ENCODE peak calls at places on chromosomes 12 and 14, in nine cellular contexts. One of them, this sample, is unnamed.

GRCh38 chr14:96893966-96894622 is 96.9 kb downstream of the VRK1 start:
- DNase-seq in tibial artery: no peak
- DNase-seq in CD8-positive, alpha-beta T cell: no peak
- DNase-seq in right cardiac atrium: no peak
- DNase-seq in adrenal gland: no peak
- DNase-seq in A549: no peak
- DNase-seq in heart left ventricle: no peak
- DNase-seq in BE2C: no peak
- DNase-seq in iPS DF 6.9: no peak
- DNase-seq in this sample: no peak

GRCh38 chr14:94051779-94052178 is 25.6 kb downstream of the OTUB2 start:
- DNase-seq in tibial artery: no peak
- DNase-seq in CD8-positive, alpha-beta T cell: no peak
- DNase-seq in right cardiac atrium: no peak
- DNase-seq in adrenal gland: no peak
- DNase-seq in A549: no peak
- DNase-seq in heart left ventricle: peak; percentile 9
- DNase-seq in BE2C: no peak
- DNase-seq in iPS DF 6.9: no peak
- DNase-seq in this sample: no peak

GRCh38 chr12:65492997-65493892 is 214.8 kb downstream of the MSRB3 start:
- DNase-seq in tibial artery: no peak
- DNase-seq in CD8-positive, alpha-beta T cell: no peak
- DNase-seq in right cardiac atrium: no peak
- DNase-seq in adrenal gland: no peak
- DNase-seq in A549: no peak
- DNase-seq in heart left ventricle: no peak
- DNase-seq in BE2C: no peak
- DNase-seq in iPS DF 6.9: no peak
- DNase-seq in this sample: no peak

GRCh38 chr14:36817071-36817930 is 155.6 kb downstream of the PAX9 start:
- DNase-seq in tibial artery: no peak
- DNase-seq in CD8-positive, alpha-beta T cell: no peak
- DNase-seq in right cardiac atrium: no peak
- DNase-seq in adrenal gland: no peak
- DNase-seq in A549: no peak
- DNase-seq in heart left ventricle: no peak
- DNase-seq in BE2C: no peak
- DNase-seq in iPS DF 6.9: no peak
- DNase-seq in this sample: no peak

GRCh38 chr12:105204916-105205315 is 31.1 kb downstream of the APPL2 start:
- DNase-seq in tibial artery: no peak
- DNase-seq in CD8-positive, alpha-beta T cell: no peak
- DNase-seq in right cardiac atrium: no peak
- DNase-seq in adrenal gland: peak; percentile 92
- DNase-seq in A549: no peak
- DNase-seq in heart left ventricle: no peak
- DNase-seq in BE2C: no peak
- DNase-seq in iPS DF 6.9: no peak
- DNase-seq in this sample: peak; percentile 80

GRCh38 chr12:47356129-47356622 is 276.4 kb upstream of the AMIGO2 start:
- DNase-seq in tibial artery: no peak
- DNase-seq in CD8-positive, alpha-beta T cell: no peak
- DNase-seq in right cardiac atrium: no peak
- DNase-seq in adrenal gland: peak; percentile 31
- DNase-seq in A549: no peak
- DNase-seq in heart left ventricle: no peak
- DNase-seq in BE2C: no peak
- DNase-seq in iPS DF 6.9: no peak
- DNase-seq in this sample: no peak

GRCh38 chr12:20350495-20350894 is 17.8 kb upstream of the PDE3A start:
- DNase-seq in tibial artery: no peak
- DNase-seq in CD8-positive, alpha-beta T cell: no peak
- DNase-seq in right cardiac atrium: no peak
- DNase-seq in adrenal gland: no peak
- DNase-seq in A549: peak; percentile 18
- DNase-seq in heart left ventricle: no peak
- DNase-seq in BE2C: no peak
- DNase-seq in iPS DF 6.9: no peak
- DNase-seq in this sample: no peak

GRCh38 chr14:36941783-36942521 is 230.5 kb downstream of the SLC25A21 start:
- DNase-seq in tibial artery: peak; percentile 59
- DNase-seq in CD8-positive, alpha-beta T cell: peak; percentile 3
- DNase-seq in right cardiac atrium: peak; percentile 52
- DNase-seq in adrenal gland: peak; percentile 77
- DNase-seq in A549: peak; percentile 75
- DNase-seq in heart left ventricle: peak; percentile 34
- DNase-seq in BE2C: peak; percentile 61
- DNase-seq in iPS DF 6.9: peak; percentile 31
- DNase-seq in this sample: peak; percentile 52

GRCh38 chr12:53530920-53531319 is 23.6 kb upstream of the NPFF start:
- DNase-seq in tibial artery: no peak
- DNase-seq in CD8-positive, alpha-beta T cell: no peak
- DNase-seq in right cardiac atrium: no peak
- DNase-seq in adrenal gland: no peak
- DNase-seq in A549: no peak
- DNase-seq in heart left ventricle: no peak
- DNase-seq in BE2C: no peak
- DNase-seq in iPS DF 6.9: no peak
- DNase-seq in this sample: peak; percentile 53

GRCh38 chr14:45990252-45990651 is 661.3 kb downstream of the RPL10L start:
- DNase-seq in tibial artery: no peak
- DNase-seq in CD8-positive, alpha-beta T cell: no peak
- DNase-seq in right cardiac atrium: no peak
- DNase-seq in adrenal gland: no peak
- DNase-seq in A549: peak; percentile 10
- DNase-seq in heart left ventricle: no peak
- DNase-seq in BE2C: no peak
- DNase-seq in iPS DF 6.9: no peak
- DNase-seq in this sample: no peak

GRCh38 chr14:105860615-105861580 is 334.5 kb downstream of the TMEM121 start:
- DNase-seq in tibial artery: peak; percentile 11
- DNase-seq in CD8-positive, alpha-beta T cell: no peak
- DNase-seq in right cardiac atrium: peak; percentile 2
- DNase-seq in adrenal gland: no peak
- DNase-seq in A549: no peak
- DNase-seq in heart left ventricle: peak; percentile 2
- DNase-seq in BE2C: peak; percentile 35
- DNase-seq in iPS DF 6.9: no peak
- DNase-seq in this sample: no peak

GRCh38 chr14:23622990-23623389 is 13.2 kb upstream of the DHRS2 start:
- DNase-seq in tibial artery: no peak
- DNase-seq in CD8-positive, alpha-beta T cell: no peak
- DNase-seq in right cardiac atrium: no peak
- DNase-seq in adrenal gland: no peak
- DNase-seq in A549: no peak
- DNase-seq in heart left ventricle: no peak
- DNase-seq in BE2C: no peak
- DNase-seq in iPS DF 6.9: no peak
- DNase-seq in this sample: no peak

GRCh38 chr14:20195911-20196310 is 5.2 kb downstream of the OR11G2 start:
- DNase-seq in tibial artery: no peak
- DNase-seq in CD8-positive, alpha-beta T cell: no peak
- DNase-seq in right cardiac atrium: no peak
- DNase-seq in adrenal gland: no peak
- DNase-seq in A549: no peak
- DNase-seq in heart left ventricle: no peak
- DNase-seq in BE2C: no peak
- DNase-seq in iPS DF 6.9: no peak
- DNase-seq in this sample: no peak

GRCh38 chr14:91872517-91873470 is 5.5 kb upstream of the TC2N start:
- DNase-seq in tibial artery: peak; percentile 90
- DNase-seq in CD8-positive, alpha-beta T cell: no peak
- DNase-seq in right cardiac atrium: peak; percentile 86
- DNase-seq in adrenal gland: peak; percentile 49
- DNase-seq in A549: peak; percentile 89
- DNase-seq in heart left ventricle: peak; percentile 66
- DNase-seq in BE2C: no peak
- DNase-seq in iPS DF 6.9: no peak
- DNase-seq in this sample: no peak
- H3K4me1 ChIP-seq in tibial artery: peaks cover 19% of the 10 kb centered on the region
- H3K4me1 ChIP-seq in CD8-positive, alpha-beta T cell: peaks cover 92% of the 10 kb centered on the region
- H3K4me1 ChIP-seq in right cardiac atrium: peaks cover 7% of the 10 kb centered on the region
- H3K4me1 ChIP-seq in adrenal gland: no peaks in the 10 kb centered on the region
- H3K4me1 ChIP-seq in A549: peaks cover 54% of the 10 kb centered on the region
- H3K4me1 ChIP-seq in heart left ventricle: peaks cover 39% of the 10 kb centered on the region
- H3K4me1 ChIP-seq in BE2C: no peaks in the 10 kb centered on the region
- H3K4me1 ChIP-seq in iPS DF 6.9: peaks cover 4% of the 10 kb centered on the region
- H3K4me1 ChIP-seq in this sample: no peaks in the 10 kb centered on the region

DNA sequence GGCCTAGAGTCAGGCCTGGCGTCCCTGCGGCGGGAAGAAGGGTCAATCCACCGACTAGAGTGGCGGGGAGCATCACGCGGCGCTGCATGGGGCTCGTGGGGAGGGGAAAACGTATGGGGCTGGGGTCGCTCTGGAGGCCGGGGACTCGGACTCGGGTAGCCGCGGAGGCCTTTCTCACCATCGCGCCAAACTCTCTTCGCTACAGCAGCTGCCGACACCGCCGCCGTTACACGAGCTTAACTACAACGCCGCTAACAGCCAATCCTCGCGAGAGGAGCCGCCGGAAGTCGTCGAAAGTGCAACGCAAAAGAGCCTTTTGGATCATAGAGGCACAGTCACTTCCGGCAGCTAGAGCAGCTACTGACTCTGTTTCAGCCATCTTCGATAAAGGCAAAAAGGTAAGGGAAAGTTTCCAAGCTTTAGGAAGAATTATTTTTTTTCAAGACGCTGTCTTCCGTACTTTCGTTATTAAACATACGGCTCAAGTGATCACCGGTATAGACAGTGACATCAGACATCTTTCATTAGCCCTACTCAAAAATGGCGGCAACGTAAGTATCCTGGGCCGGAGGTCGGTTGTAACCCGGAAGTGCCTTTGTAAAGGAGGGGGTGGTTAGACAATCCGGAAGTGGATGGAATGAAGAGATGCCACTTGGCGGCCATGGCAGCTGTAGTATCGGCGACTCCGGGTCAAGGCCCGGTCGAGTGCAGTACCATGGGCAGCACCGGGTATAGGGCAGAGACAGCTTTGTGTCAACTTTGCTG is at the start of the genes ERH and SLC39A9:
- DNase-seq in tibial artery: peak; percentile 97
- DNase-seq in CD8-positive, alpha-beta T cell: peak; percentile 87
- DNase-seq in right cardiac atrium: peak; percentile 96
- DNase-seq in adrenal gland: peak; percentile 97
- DNase-seq in A549: peak; percentile 98
- DNase-seq in heart left ventricle: peak; percentile 96
- DNase-seq in BE2C: peak; percentile 96
- DNase-seq in iPS DF 6.9: peak; percentile 89
- DNase-seq in this sample: peak; percentile 98
- H3K4me1 ChIP-seq in tibial artery: peaks cover 37% of the 10 kb centered on the region
- H3K4me1 ChIP-seq in CD8-positive, alpha-beta T cell: peaks cover 58% of the 10 kb centered on the region
- H3K4me1 ChIP-seq in right cardiac atrium: peaks cover 10% of the 10 kb centered on the region
- H3K4me1 ChIP-seq in adrenal gland: peaks cover 30% of the 10 kb centered on the region
- H3K4me1 ChIP-seq in A549: peaks cover 38% of the 10 kb centered on the region
- H3K4me1 ChIP-seq in heart left ventricle: peaks cover 63% of the 10 kb centered on the region
- H3K4me1 ChIP-seq in BE2C: no peaks in the 10 kb centered on the region
- H3K4me1 ChIP-seq in iPS DF 6.9: no peaks in the 10 kb centered on the region
- H3K4me1 ChIP-seq in this sample: peaks cover 18% of the 10 kb centered on the region

DNA sequence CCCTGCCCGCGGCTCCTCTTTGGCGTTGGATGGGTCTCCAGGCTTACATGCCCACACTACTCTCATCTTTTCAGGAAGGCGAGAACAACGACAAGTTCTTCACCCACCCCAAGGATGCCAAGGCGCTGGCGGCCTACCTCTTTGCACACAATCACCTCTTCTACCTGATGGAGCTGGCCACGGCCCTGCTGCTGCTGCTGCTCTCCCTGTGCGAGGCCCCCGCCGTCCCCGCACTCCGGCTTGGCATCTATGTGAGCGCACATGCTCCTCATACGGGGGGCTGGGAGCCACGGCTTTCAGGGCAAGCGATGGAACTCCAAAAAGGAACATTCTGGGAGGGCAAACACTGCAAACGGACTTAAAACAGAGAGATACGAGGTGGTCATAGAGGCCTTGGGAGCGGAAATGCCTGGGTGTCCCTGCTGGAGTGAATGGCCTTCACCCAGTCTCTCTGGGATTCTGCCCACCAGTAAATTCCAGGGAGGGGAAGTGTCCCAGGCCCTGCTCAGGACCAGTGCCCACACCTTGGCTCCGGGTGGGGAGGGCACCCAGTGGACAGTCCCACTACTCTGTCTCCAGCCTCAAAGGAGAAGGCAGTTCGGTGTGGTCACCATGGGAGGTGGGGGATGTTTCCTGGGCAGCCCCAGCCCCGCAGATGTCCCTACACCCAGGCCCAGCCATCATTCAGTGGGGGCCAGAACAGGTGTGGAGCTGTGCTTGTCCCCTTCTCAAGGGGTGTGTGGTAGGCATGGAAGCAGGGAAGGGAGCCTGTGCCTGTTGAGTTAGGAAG is 45.0 kb downstream of the TPCN1 start:
- DNase-seq in tibial artery: no peak
- DNase-seq in CD8-positive, alpha-beta T cell: no peak
- DNase-seq in right cardiac atrium: no peak
- DNase-seq in adrenal gland: no peak
- DNase-seq in A549: no peak
- DNase-seq in heart left ventricle: no peak
- DNase-seq in BE2C: no peak
- DNase-seq in iPS DF 6.9: no peak
- DNase-seq in this sample: no peak
- H3K4me1 ChIP-seq in tibial artery: peaks cover 6% of the 10 kb centered on the region
- H3K4me1 ChIP-seq in CD8-positive, alpha-beta T cell: peaks cover 17% of the 10 kb centered on the region
- H3K4me1 ChIP-seq in right cardiac atrium: peaks cover 6% of the 10 kb centered on the region
- H3K4me1 ChIP-seq in adrenal gland: peaks cover 17% of the 10 kb centered on the region
- H3K4me1 ChIP-seq in A549: no peaks in the 10 kb centered on the region
- H3K4me1 ChIP-seq in heart left ventricle: peaks cover 33% of the 10 kb centered on the region
- H3K4me1 ChIP-seq in BE2C: no peaks in the 10 kb centered on the region
- H3K4me1 ChIP-seq in iPS DF 6.9: no peaks in the 10 kb centered on the region
- H3K4me1 ChIP-seq in this sample: no peaks in the 10 kb centered on the region

GRCh38 chr12:51528852-51529545 is 62.0 kb upstream of the SCN8A start:
- DNase-seq in tibial artery: no peak
- DNase-seq in CD8-positive, alpha-beta T cell: no peak
- DNase-seq in right cardiac atrium: no peak
- DNase-seq in adrenal gland: no peak
- DNase-seq in A549: no peak
- DNase-seq in heart left ventricle: no peak
- DNase-seq in BE2C: no peak
- DNase-seq in iPS DF 6.9: no peak
- DNase-seq in this sample: no peak
- H3K4me1 ChIP-seq in tibial artery: no peaks in the 10 kb centered on the region
- H3K4me1 ChIP-seq in CD8-positive, alpha-beta T cell: no peaks in the 10 kb centered on the region
- H3K4me1 ChIP-seq in right cardiac atrium: no peaks in the 10 kb centered on the region
- H3K4me1 ChIP-seq in adrenal gland: no peaks in the 10 kb centered on the region
- H3K4me1 ChIP-seq in A549: peaks cover 19% of the 10 kb centered on the region
- H3K4me1 ChIP-seq in heart left ventricle: no peaks in the 10 kb centered on the region
- H3K4me1 ChIP-seq in BE2C: peaks cover 18% of the 10 kb centered on the region
- H3K4me1 ChIP-seq in iPS DF 6.9: no peaks in the 10 kb centered on the region
- H3K4me1 ChIP-seq in this sample: peaks cover 23% of the 10 kb centered on the region

GRCh38 chr14:32470161-32470705 is 141.1 kb downstream of the AKAP6 start:
- DNase-seq in tibial artery: no peak
- DNase-seq in CD8-positive, alpha-beta T cell: no peak
- DNase-seq in right cardiac atrium: no peak
- DNase-seq in adrenal gland: no peak
- DNase-seq in A549: no peak
- DNase-seq in heart left ventricle: no peak
- DNase-seq in BE2C: no peak
- DNase-seq in iPS DF 6.9: no peak
- DNase-seq in this sample: no peak
- H3K4me1 ChIP-seq in tibial artery: peaks cover 27% of the 10 kb centered on the region
- H3K4me1 ChIP-seq in CD8-positive, alpha-beta T cell: no peaks in the 10 kb centered on the region
- H3K4me1 ChIP-seq in right cardiac atrium: peaks cover 4% of the 10 kb centered on the region
- H3K4me1 ChIP-seq in adrenal gland: no peaks in the 10 kb centered on the region
- H3K4me1 ChIP-seq in A549: peaks cover 48% of the 10 kb centered on the region
- H3K4me1 ChIP-seq in heart left ventricle: peaks cover 20% of the 10 kb centered on the region
- H3K4me1 ChIP-seq in BE2C: peaks cover 6% of the 10 kb centered on the region
- H3K4me1 ChIP-seq in iPS DF 6.9: peaks cover 8% of the 10 kb centered on the region
- H3K4me1 ChIP-seq in this sample: peaks cover 51% of the 10 kb centered on the region